ENCODE peak calls at places on chromosomes 13 and 19, in ten cellular contexts. C is H9; Y is choroid plexus epithelial cell; K is RPMI7951; H is T-cell; L is stimulated activated CD4-positive, alpha-beta T cell treated with anti-CD3 and anti-CD28 coated beads, Interleukin-1b, Interleukin-23, amount 100 ng/mL, for 4 hours; W is NCI-H226; U is NCI-H1436; S is NCI-H1048; I is KG1. D is an unnamed sample.

GRCh38 chr19:47275866-47276461 is 1.3 kb downstream of the INAFM1 start:
- DNase-seq in C (no peak), L (no peak), H (no peak), S (no peak), Y (peak), K (no peak), W (no peak), U (no peak), I (no peak), D (no peak)

GRCh38 chr13:106561551-106562170 is 6.3 kb downstream of the ARGLU1 start:
- DNase-seq in W (peak), C (no peak), H (peak), U (no peak), K (peak), Y (peak), L (peak), S (no peak), I (no peak), D (peak)

GRCh38 chr19:47107953-47108746 is 5.4 kb downstream of the ZC3H4 start:
- DNase-seq in S (no peak), I (peak), K (peak), C (no peak), Y (peak), L (no peak), U (no peak), H (no peak), W (no peak), D (no peak)

GRCh38 chr19:9811139-9811538 is 7.7 kb downstream of the FBXL12 start:
- DNase-seq in C (no peak), K (no peak), H (no peak), L (no peak), Y (no peak), U (no peak), W (no peak), S (no peak), I (no peak), D (no peak)

GRCh38 chr19:36058481-36059179 is 3.9 kb downstream of the WDR62 start:
- DNase-seq in C (no peak), W (no peak), K (no peak), I (no peak), U (no peak), Y (no peak), S (no peak), H (no peak), L (no peak), D (no peak)

GRCh38 chr13:43206858-43207257 is 183.5 kb downstream of the DNAJC15 start:
- DNase-seq in U (no peak), H (no peak), I (no peak), K (no peak), C (no peak), S (no peak), Y (no peak), L (no peak), W (no peak), D (no peak)

GRCh38 chr13:23381877-23382276 is 51.6 kb downstream of the SACS start:
- DNase-seq in K (peak), S (peak), Y (no peak), U (no peak), W (no peak), H (no peak), L (no peak), I (no peak), C (no peak), D (no peak)

GRCh38 chr19:37551123-37551993 is 43.2 kb downstream of the ZNF571 start:
- DNase-seq in W (no peak), H (peak), S (no peak), C (no peak), K (peak), I (peak), U (no peak), Y (peak), L (peak), D (no peak)

GRCh38 chr13:57799624-57800023 is 168.1 kb downstream of the PCDH17 start:
- DNase-seq in H (no peak), C (no peak), W (no peak), L (no peak), U (no peak), Y (no peak), K (no peak), S (no peak), I (no peak), D (no peak)

GRCh38 chr13:113622791-113623490 is 35.1 kb downstream of the ATP4B start:
- DNase-seq in I (no peak), L (no peak), C (no peak), K (peak), W (no peak), Y (no peak), S (no peak), H (no peak), U (no peak), D (no peak)

GRCh38 chr13:31947105-31947504 is 84.5 kb upstream of the FRY start:
- DNase-seq in L (no peak), I (no peak), U (no peak), W (no peak), C (no peak), H (no peak), K (no peak), S (no peak), Y (no peak), D (no peak)

GRCh38 chr19:14686411-14686810 is 3.4 kb upstream of the ZNF333 start:
- DNase-seq in C (no peak), K (peak), L (peak), H (no peak), S (no peak), W (no peak), Y (peak), U (no peak), I (peak), D (no peak)

GRCh38 chr13:106052200-106052767 is 483.2 kb downstream of the EFNB2 start:
- DNase-seq in U (no peak), S (no peak), K (peak), C (no peak), L (no peak), W (no peak), I (no peak), H (no peak), Y (peak), D (no peak)

GRCh38 chr19:4600893-4601292 is 38.4 kb upstream of the TNFAIP8L1 start:
- DNase-seq in S (no peak), U (no peak), K (no peak), I (no peak), Y (no peak), L (no peak), H (no peak), W (no peak), C (no peak), D (no peak)